ENCODE peak calls at places on chromosomes 2 and 18, in nine cellular contexts. W is HL-60, M is SK-N-SH, K is HepG2, F is K562, D is GM23338, O is HCT116, E is GM12878, X is Panc1. I is an unnamed sample.

GRCh38 chr18:7303751-7304370 is 73.0 kb downstream of the LRRC30 start:
- DNase-seq in F (no peak), W (no peak), D (no peak), X (no peak), K (no peak), E (no peak), M (no peak), O (no peak), I (no peak)

GRCh38 chr2:218383892-218384519 is 1.9 kb downstream of the SLC11A1 start:
- DNase-seq in O (no peak), X (no peak), E (no peak), D (no peak), M (no peak), W (no peak), F (no peak), K (no peak), I (no peak)

GRCh38 chr2:23386422-23387220 is 1.6 kb downstream of the KLHL29 start:
- DNase-seq in K (no peak), W (no peak), O (no peak), M (peak), X (no peak), F (no peak), D (peak), E (no peak), I (peak)

GRCh38 chr2:74474899-74475298 is 2.4 kb upstream of the MRPL53 start:
- DNase-seq in E (no peak), M (peak), W (no peak), F (peak), D (peak), X (no peak), O (no peak), K (no peak), I (no peak)

GRCh38 chr2:100964706-100965269 is 37.3 kb upstream of the RPL31 start:
- DNase-seq in D (no peak), K (no peak), E (no peak), M (no peak), O (no peak), F (no peak), X (no peak), W (no peak), I (no peak)

GRCh38 chr2:120774557-120775160 is 39.0 kb downstream of the GLI2 start:
- DNase-seq in K (no peak), D (no peak), F (no peak), X (no peak), W (no peak), O (no peak), E (no peak), M (no peak), I (no peak)

GRCh38 chr2:230893881-230894781 is 29.4 kb downstream of the ITM2C start:
- DNase-seq in O (no peak), M (no peak), F (no peak), X (no peak), E (no peak), D (no peak), W (peak), K (no peak), I (no peak)

GRCh38 chr2:192247456-192247855 is 52.7 kb upstream of the TMEFF2 start:
- DNase-seq in F (no peak), M (no peak), W (no peak), E (no peak), X (no peak), O (no peak), K (no peak), D (no peak), I (no peak)

GRCh38 chr2:114810092-114810491 is 367.7 kb downstream of the DPP10 start:
- DNase-seq in O (no peak), F (no peak), W (no peak), X (no peak), D (no peak), E (no peak), K (no peak), M (no peak), I (no peak)

GRCh38 chr2:114807666-114808065 is 365.2 kb downstream of the DPP10 start:
- DNase-seq in F (no peak), X (no peak), O (no peak), D (peak), M (no peak), K (no peak), E (no peak), W (no peak), I (no peak)

GRCh38 chr2:114814355-114814754 is 371.9 kb downstream of the DPP10 start:
- DNase-seq in M (no peak), O (no peak), F (no peak), E (no peak), X (no peak), K (no peak), D (no peak), W (no peak), I (no peak)

DNA sequence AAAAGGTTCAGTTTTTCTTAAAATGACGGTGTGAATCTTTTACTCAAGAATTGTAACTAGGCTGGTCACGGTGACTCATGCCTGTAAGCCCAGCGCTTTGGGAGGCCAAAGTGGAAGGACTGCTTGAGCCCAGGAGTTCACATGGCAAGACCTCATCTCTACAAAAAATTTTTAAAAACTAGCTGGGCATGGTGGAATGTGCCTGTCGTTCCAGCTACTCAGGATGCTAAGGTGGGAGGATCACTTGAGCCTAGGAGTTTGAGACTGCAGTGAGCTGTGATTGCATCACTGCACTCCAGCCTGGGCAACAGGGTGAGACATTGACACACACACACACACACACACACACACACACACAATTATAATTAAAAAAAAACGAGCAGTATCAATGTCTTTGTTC is 369.8 kb downstream of the DPP10 start:
- DNase-seq in K (no peak), D (no peak), F (no peak), M (no peak), E (no peak), X (no peak), W (no peak), O (no peak), I (no peak)
- TF ChIP-seq REST in K (no peak), D (no peak), F (no peak), M (no peak), E (no peak), X (no peak), W (no peak), O (no peak), I (no peak)

DNA sequence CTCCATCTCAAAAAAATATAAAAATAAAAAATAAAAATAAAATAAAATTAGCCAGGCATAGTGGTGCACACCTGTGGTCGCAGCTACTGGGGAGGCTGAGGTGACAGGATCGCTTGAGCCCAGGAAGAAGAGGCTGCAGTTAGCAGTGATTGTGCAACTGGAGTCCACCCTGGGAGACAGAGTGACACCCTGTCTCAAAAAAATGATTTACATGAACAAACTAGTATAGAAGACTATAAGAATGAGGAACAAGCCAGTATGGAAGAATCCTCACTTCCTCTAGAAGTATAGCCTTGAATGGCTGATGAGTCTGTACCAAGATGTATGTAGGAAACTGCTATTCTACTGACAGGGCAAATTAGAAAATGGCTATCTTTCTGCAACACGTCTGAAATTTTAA is 10.9 kb downstream of the YES1 start:
- DNase-seq in D (no peak), O (no peak), E (no peak), M (no peak), W (peak), X (no peak), K (no peak), F (no peak), I (no peak)
- TF ChIP-seq REST in D (no peak), O (no peak), E (no peak), M (no peak), W (no peak), X (no peak), K (no peak), F (no peak), I (no peak)

GRCh38 chr18:77177009-77177408 is 44.4 kb upstream of the MBP start:
- DNase-seq in F (no peak), M (no peak), K (no peak), W (no peak), X (peak), E (no peak), D (no peak), O (no peak), I (peak)

GRCh38 chr18:77173274-77174030 is 40.9 kb upstream of the MBP start:
- DNase-seq in M (no peak), D (no peak), F (no peak), X (no peak), K (no peak), O (no peak), E (no peak), W (no peak), I (no peak)

GRCh38 chr18:77181950-77182707 is 49.5 kb upstream of the MBP start:
- DNase-seq in F (no peak), O (no peak), X (no peak), E (no peak), K (no peak), D (no peak), W (no peak), M (no peak), I (no peak)

DNA sequence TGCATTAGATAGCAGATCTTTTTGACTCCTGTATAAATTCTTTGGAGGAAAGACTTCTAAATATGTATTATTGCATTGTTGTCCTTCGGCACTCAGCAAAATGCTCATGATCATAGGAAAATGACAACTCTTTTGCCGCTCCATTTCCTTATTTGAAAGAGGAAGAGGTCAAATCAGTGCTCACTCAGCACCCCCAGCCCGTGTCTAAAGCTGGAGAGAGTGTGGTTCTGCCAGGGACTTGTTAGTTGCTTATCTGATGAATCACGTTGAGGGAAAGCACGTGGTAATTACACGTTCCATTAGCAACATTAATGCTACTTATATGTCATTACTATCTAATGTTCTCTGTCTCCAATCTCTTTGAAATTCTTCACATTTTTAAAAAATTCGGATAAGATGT is 46.0 kb upstream of the MBP start:
- DNase-seq in K (no peak), W (peak), E (no peak), O (no peak), M (no peak), F (no peak), X (no peak), D (no peak), I (no peak)
- TF ChIP-seq REST in K (no peak), W (no peak), E (no peak), O (no peak), M (no peak), F (no peak), X (no peak), D (no peak), I (no peak)

GRCh38 chr2:30947686-30948085 is 140.4 kb upstream of the CAPN13 start:
- DNase-seq in W (no peak), K (no peak), E (no peak), F (no peak), M (no peak), D (no peak), X (no peak), O (no peak), I (no peak)
- TF ChIP-seq REST in W (no peak), K (no peak), E (no peak), F (no peak), M (no peak), D (no peak), X (no peak), O (no peak), I (no peak)

GRCh38 chr2:16244153-16244965 is 304.0 kb downstream of the MYCN start:
- DNase-seq in W (no peak), D (no peak), O (no peak), F (no peak), K (peak), X (no peak), M (no peak), E (no peak), I (no peak)

GRCh38 chr2:16246281-16246850 is 306.0 kb downstream of the MYCN start:
- DNase-seq in K (no peak), O (no peak), W (no peak), M (no peak), X (no peak), D (no peak), F (no peak), E (no peak), I (no peak)

GRCh38 chr2:16246911-16247310 is 306.6 kb downstream of the MYCN start:
- DNase-seq in D (no peak), F (no peak), K (no peak), M (no peak), W (no peak), E (no peak), O (no peak), X (no peak), I (no peak)

GRCh38 chr2:16244966-16245320 is 304.6 kb downstream of the MYCN start:
- DNase-seq in F (no peak), K (no peak), M (no peak), E (no peak), W (no peak), O (no peak), D (no peak), X (no peak), I (no peak)

DNA sequence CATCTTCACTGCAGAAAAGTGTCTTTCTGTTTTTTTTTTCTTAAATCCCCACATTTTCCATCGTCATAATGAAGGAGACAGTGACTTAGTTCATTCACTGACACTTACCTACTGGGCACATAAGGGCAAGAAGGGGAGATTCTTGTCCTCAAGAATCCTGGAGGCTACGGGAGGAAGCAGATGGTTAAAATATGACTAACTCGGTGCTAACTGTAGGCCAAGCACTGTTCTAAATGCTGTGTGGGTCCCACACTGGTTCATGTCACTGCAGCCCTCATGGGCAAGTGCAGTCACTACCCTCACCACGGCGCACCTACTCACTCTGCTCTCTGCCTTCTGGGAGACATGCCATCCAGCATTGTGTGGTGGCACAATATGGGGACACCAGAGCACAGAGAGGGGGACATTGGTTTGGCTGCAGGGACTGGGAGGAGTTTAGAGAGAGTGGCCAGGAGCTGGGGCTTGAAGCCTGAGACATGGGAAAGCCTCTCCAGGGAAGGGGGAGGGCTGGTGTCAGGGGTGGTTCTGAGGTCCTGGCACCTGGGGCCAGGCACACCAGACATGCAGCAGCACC is 305.2 kb downstream of the MYCN start:
- DNase-seq in X (no peak), E (no peak), F (no peak), K (no peak), D (no peak), W (no peak), O (no peak), M (no peak), I (no peak)
- TF ChIP-seq REST in X (no peak), E (no peak), F (no peak), K (no peak), D (no peak), W (no peak), O (no peak), M (no peak), I (no peak)

DNA sequence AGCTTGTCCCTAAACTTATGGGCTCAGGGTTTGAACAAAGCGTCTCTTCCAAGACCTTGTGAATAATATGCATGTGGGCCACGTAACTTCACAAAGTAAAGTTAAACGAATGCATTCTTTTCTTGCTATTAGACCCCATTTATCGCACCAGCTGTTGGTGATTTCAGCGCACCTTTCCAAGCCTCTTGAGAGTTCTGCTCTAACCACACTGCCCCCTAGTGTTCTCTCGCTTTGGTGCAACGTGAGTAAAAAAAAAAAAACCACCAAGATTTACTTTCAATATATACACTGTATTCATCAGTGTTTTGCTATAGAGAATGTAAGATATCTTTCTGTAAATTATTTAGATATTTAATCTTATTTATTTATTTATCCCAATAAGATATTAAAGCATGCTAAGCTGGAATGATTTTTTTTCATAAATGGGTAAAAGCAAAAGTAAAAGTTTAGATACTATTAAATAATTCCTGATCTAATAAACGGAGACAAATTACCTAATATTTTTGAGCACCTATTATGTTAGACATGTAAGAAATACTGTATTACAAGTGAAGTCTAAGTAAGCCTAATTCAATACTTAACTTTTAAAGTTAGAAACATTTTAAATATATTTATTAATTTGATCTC is 459.5 kb downstream of the DLGAP1 start:
- DNase-seq in X (peak), F (peak), E (peak), D (peak), M (peak), W (peak), K (peak), O (peak), I (no peak)
- TF ChIP-seq REST in X (no peak), F (no peak), E (no peak), D (no peak), M (no peak), W (no peak), K (no peak), O (no peak), I (no peak)

DNA sequence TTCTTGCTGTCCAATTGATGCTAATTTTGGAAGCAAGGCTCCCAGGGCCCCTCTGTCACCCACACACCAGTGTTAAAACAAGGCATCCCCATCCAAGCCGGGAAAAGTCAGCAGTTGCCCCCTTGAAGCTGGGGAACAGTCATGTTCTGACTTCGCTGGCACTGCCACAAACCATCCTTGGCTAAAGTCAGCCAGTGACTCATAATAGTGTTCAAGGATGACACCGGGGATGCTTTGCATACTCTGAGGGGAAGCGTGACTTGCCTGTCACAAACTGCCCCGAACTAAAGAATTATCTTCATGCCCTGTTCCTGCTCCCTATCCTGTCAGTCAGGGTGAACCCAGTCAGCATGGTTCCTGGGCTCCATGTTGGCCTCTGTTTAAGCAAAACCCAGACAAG is 37.0 kb downstream of the TGFA start:
- DNase-seq in X (no peak), W (peak), D (no peak), F (no peak), E (peak), O (no peak), K (no peak), M (no peak), I (peak)
- TF ChIP-seq REST in X (no peak), W (no peak), D (no peak), F (no peak), E (no peak), O (no peak), K (no peak), M (no peak), I (no peak)

GRCh38 chr2:8197101-8197500 is 484.8 kb upstream of the ID2 start:
- DNase-seq in E (no peak), F (no peak), X (no peak), K (no peak), D (no peak), M (no peak), W (no peak), O (no peak), I (no peak)
- TF ChIP-seq REST in E (no peak), F (no peak), X (no peak), K (no peak), D (no peak), M (no peak), W (no peak), O (no peak), I (no peak)